ENCODE peak calls at places on chromosomes 13 and 19, in five cellular contexts. P is AG09319, M is omental fat pad, F is BJ, J is uterus. A is an unnamed sample.

GRCh38 chr19:39007096-39007495 is 25.3 kb downstream of the FBXO27 start:
- DNase-seq in P (no peak), M (no peak), F (no peak), J (no peak), A (no peak)

GRCh38 chr13:29716493-29716892 is 121.0 kb upstream of the SLC7A1 start:
- DNase-seq in P (no peak), M (no peak), F (no peak), J (no peak), A (no peak)

GRCh38 chr19:55553217-55554182 is 8.2 kb upstream of the SBK3 start:
- DNase-seq in P (no peak), M (no peak), F (no peak), J (no peak), A (no peak)

GRCh38 chr13:30477346-30478235 is 11.9 kb upstream of the HMGB1 start:
- DNase-seq in P (no peak), M (no peak), F (no peak), J (no peak), A (no peak)

GRCh38 chr19:55340784-55341147 is 1.1 kb downstream of the KMT5C start:
- DNase-seq in P (no peak), M (no peak), F (no peak), J (no peak), A (no peak)

GRCh38 chr19:19095691-19096090 is 31.9 kb downstream of the SLC25A42 start:
- DNase-seq in P (no peak), M (no peak), F (no peak), J (no peak), A (no peak)

GRCh38 chr13:20942938-20943518 is 40.5 kb upstream of the XPO4 start:
- DNase-seq in P (no peak), M (no peak), F (no peak), J (peak), A (no peak)

GRCh38 chr19:10206226-10206873 is 11.6 kb upstream of the DNMT1 start:
- DNase-seq in P (no peak), M (no peak), F (no peak), J (no peak), A (no peak)

GRCh38 chr13:25375727-25376358 is 4.1 kb downstream of the ATP8A2 start:
- DNase-seq in P (peak), M (no peak), F (no peak), J (no peak), A (peak)

GRCh38 chr13:27425151-27425917 is 915 bp downstream of the GTF3A start:
- DNase-seq in P (no peak), M (no peak), F (no peak), J (no peak), A (no peak)

GRCh38 chr13:102089177-102089576 is 312.7 kb downstream of the FGF14 start:
- DNase-seq in P (no peak), M (no peak), F (no peak), J (no peak), A (no peak)

GRCh38 chr13:110306960-110307696 is at the start of the genes COL4A1 and COL4A2:
- DNase-seq in P (no peak), M (no peak), F (no peak), J (peak), A (no peak)

GRCh38 chr13:95176611-95177259 is 124.5 kb downstream of the ABCC4 start:
- DNase-seq in P (no peak), M (no peak), F (no peak), J (no peak), A (peak)

GRCh38 chr13:43159007-43159406 is 135.6 kb downstream of the DNAJC15 start:
- DNase-seq in P (peak), M (no peak), F (no peak), J (no peak), A (no peak)

GRCh38 chr19:13241321-13242104 is 91.3 kb downstream of the IER2 start:
- DNase-seq in P (no peak), M (no peak), F (no peak), J (no peak), A (no peak)

GRCh38 chr19:13959141-13959961 is 7.0 kb downstream of the DCAF15 start:
- DNase-seq in P (no peak), M (no peak), F (no peak), J (no peak), A (no peak)

GRCh38 chr13:74194856-74195255 is 60.7 kb upstream of the KLF12 start:
- DNase-seq in P (no peak), M (no peak), F (no peak), J (no peak), A (no peak)

GRCh38 chr13:98052412-98052811 is 90.5 kb upstream of the FARP1 start:
- DNase-seq in P (no peak), M (no peak), F (no peak), J (no peak), A (no peak)

GRCh38 chr19:1177322-1178114 is 3.5 kb upstream of the SBNO2 start:
- DNase-seq in P (peak), M (no peak), F (peak), J (peak), A (peak)

GRCh38 chr13:36432106-36432544 is at the start of gene CCNA1:
- DNase-seq in P (no peak), M (no peak), F (no peak), J (peak), A (no peak)

GRCh38 chr19:50258918-50259372 is 55.5 kb downstream of the MYH14 start:
- DNase-seq in P (no peak), M (no peak), F (no peak), J (no peak), A (no peak)

GRCh38 chr19:30403583-30403982 is 31.4 kb downstream of the ZNF536 start:
- DNase-seq in P (no peak), M (no peak), F (no peak), J (no peak), A (no peak)

GRCh38 chr19:30408734-30409301 is 36.6 kb downstream of the ZNF536 start:
- DNase-seq in P (no peak), M (no peak), F (no peak), J (no peak), A (no peak)

GRCh38 chr19:30402790-30403189 is 30.6 kb downstream of the ZNF536 start:
- DNase-seq in P (no peak), M (no peak), F (no peak), J (no peak), A (no peak)

GRCh38 chr19:30407310-30407709 is 35.1 kb downstream of the ZNF536 start:
- DNase-seq in P (no peak), M (no peak), F (no peak), J (no peak), A (no peak)

GRCh38 chr19:30406220-30406944 is 34.2 kb downstream of the ZNF536 start:
- DNase-seq in P (no peak), M (no peak), F (no peak), J (no peak), A (no peak)
- TF ChIP-seq CTCF in P (peak), M (no peak), F (no peak), J (no peak), A (no peak)

GRCh38 chr13:24145231-24145630 is 15.3 kb upstream of the SPATA13 start:
- DNase-seq in P (no peak), M (no peak), F (no peak), J (no peak), A (no peak)
- TF ChIP-seq CTCF in P (no peak), M (no peak), F (no peak), J (no peak), A (no peak)

GRCh38 chr19:5995606-5996005 is 17.7 kb upstream of the RANBP3 start:
- DNase-seq in P (no peak), M (no peak), F (no peak), J (no peak), A (no peak)

GRCh38 chr19:5999693-6000092 is 21.8 kb upstream of the RANBP3 start:
- DNase-seq in P (no peak), M (no peak), F (no peak), J (no peak), A (no peak)

GRCh38 chr19:5996102-5996501 is 18.2 kb upstream of the RANBP3 start:
- DNase-seq in P (no peak), M (no peak), F (no peak), J (no peak), A (no peak)

GRCh38 chr19:5996598-5997320 is 18.8 kb upstream of the RANBP3 start:
- DNase-seq in P (no peak), M (no peak), F (no peak), J (no peak), A (no peak)

GRCh38 chr19:5997371-5997770 is 19.4 kb upstream of the RANBP3 start:
- DNase-seq in P (no peak), M (no peak), F (no peak), J (no peak), A (no peak)
- TF ChIP-seq CTCF in P (peak), M (no peak), F (no peak), J (no peak), A (no peak)

GRCh38 chr13:114314074-114314912 is at the start of gene CHAMP1:
- DNase-seq in P (peak), M (peak), F (peak), J (peak), A (peak)
- TF ChIP-seq CTCF in P (no peak), M (no peak), F (no peak), J (peak), A (no peak)

GRCh38 chr19:54030895-54031586 is 32.7 kb downstream of the VSTM1 start:
- DNase-seq in P (no peak), M (no peak), F (no peak), J (no peak), A (no peak)
- TF ChIP-seq CTCF in P (peak), M (no peak), F (peak), J (no peak), A (peak)

DNA sequence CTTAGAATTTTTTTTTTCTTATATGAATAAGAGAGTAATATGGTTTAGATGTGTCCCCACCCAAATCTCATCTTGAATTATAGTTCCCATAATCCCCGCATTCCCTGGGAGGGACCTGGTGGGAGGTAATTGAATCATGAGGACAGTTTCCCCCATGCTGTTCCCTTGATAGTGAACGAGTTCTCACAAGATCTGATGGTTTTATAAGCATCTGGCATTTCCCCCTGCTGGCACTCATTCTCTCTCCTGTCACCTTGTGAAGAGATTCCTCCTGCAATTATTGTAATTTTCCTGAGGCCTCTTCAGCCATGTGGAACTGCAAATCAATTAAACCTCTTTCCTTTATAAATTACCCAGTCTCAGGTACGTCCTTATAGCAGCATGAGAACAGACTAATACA is 205.7 kb downstream of the MYO16 start:
- DNase-seq in P (no peak), M (no peak), F (no peak), J (no peak), A (no peak)
- TF ChIP-seq CTCF in P (no peak), M (no peak), F (no peak), J (no peak), A (no peak)

DNA sequence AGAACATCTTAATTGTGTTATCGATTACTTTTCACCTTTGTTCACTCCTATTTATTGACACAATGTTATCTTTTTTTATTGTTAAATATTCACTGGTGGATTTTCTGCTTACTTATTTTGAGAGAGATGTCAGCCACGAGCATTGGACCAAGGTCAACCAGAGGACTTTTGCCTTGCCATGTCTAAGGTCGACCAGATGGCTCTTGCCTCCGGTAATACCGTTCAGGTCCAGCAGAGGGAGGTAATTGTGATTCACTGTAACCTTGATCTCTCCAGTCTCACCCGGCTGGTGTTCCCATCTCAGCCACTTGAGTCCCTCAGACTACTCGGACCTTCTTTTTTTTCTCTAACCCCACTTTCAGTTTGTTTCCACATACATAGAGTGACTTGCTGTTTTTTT is 1438.1 kb downstream of the UQCRFS1 start:
- DNase-seq in P (no peak), M (no peak), F (no peak), J (no peak), A (no peak)
- TF ChIP-seq CTCF in P (no peak), M (no peak), F (peak), J (no peak), A (peak)

A was measured in AG09309.